ENCODE peak calls at places on chromosomes 16 and 17, in seven cellular contexts. F is AG20443; R is A549; H is caudate nucleus; E is stimulated activated CD8-positive, alpha-beta memory T cell treated with anti-CD3 and anti-CD28 coated beads, Interleukin-15, amount 100 ng/mL, for 24 hours; I is astrocyte of the spinal cord; N is AG10803. U is an unnamed sample.
A peak's percentile ranks its signal among the peaks of the same experiment; 100 is the strongest.

GRCh38 chr17:27984816-27985215 is 57.7 kb upstream of the NLK start:
- DNase-seq in F (no peak), R (no peak), H (no peak), E (no peak), I (no peak), N (no peak), U (no peak)

GRCh38 chr16:64211306-64211705 is 910.6 kb downstream of the CDH11 start:
- DNase-seq in F (peak; percentile 15), R (no peak), H (no peak), E (no peak), I (peak; percentile 15), N (peak; percentile 13), U (no peak)

GRCh38 chr17:40168262-40168832 is 8.9 kb upstream of the RAPGEFL1 start:
- DNase-seq in F (peak; percentile 79), R (peak; percentile 77), H (no peak), E (no peak), I (peak; percentile 65), N (peak; percentile 81), U (peak; percentile 70)

GRCh38 chr17:61411114-61411943 is 11.7 kb downstream of the TBX2 start:
- DNase-seq in F (peak; percentile 68), R (no peak), H (peak; percentile 59), E (no peak), I (peak; percentile 61), N (peak; percentile 58), U (peak; percentile 83)

GRCh38 chr16:3256146-3256875 is at the start of gene MEFV:
- DNase-seq in F (no peak), R (no peak), H (no peak), E (no peak), I (no peak), N (no peak), U (no peak)

GRCh38 chr17:39144414-39144813 is 7.0 kb downstream of the PLXDC1 start:
- DNase-seq in F (peak; percentile 76), R (no peak), H (no peak), E (no peak), I (peak; percentile 85), N (peak; percentile 96), U (peak; percentile 66)

GRCh38 chr16:77723108-77723514 is 797 bp downstream of the NUDT7 start:
- DNase-seq in F (peak; percentile 52), R (no peak), H (peak; percentile 5), E (no peak), I (peak; percentile 66), N (peak; percentile 84), U (peak; percentile 41)

GRCh38 chr16:78375055-78375679 is 275.7 kb downstream of the WWOX start:
- DNase-seq in F (no peak), R (no peak), H (no peak), E (no peak), I (no peak), N (no peak), U (no peak)

GRCh38 chr16:50908468-50908867 is 166.6 kb downstream of the CYLD start:
- DNase-seq in F (no peak), R (no peak), H (no peak), E (no peak), I (no peak), N (no peak), U (no peak)

GRCh38 chr17:3998436-3998835 is 34.2 kb upstream of the ATP2A3 start:
- DNase-seq in F (no peak), R (no peak), H (no peak), E (no peak), I (no peak), N (no peak), U (no peak)

GRCh38 chr17:30363715-30364202 is 15.0 kb upstream of the CPD start:
- DNase-seq in F (peak; percentile 60), R (no peak), H (no peak), E (no peak), I (no peak), N (peak; percentile 74), U (peak; percentile 65)

GRCh38 chr17:38469875-38470274 is 41.6 kb downstream of the ARHGAP23 start:
- DNase-seq in F (peak; percentile 76), R (no peak), H (no peak), E (no peak), I (peak; percentile 77), N (peak; percentile 73), U (no peak)

U was measured in AG08396.